ENCODE peak calls at places on chromosomes 6 and 20, in nine cellular contexts. J is cerebellum; F is left lung; K is activated naive CD4-positive, alpha-beta T cell; X is neuronal stem cell; Y is memory B cell; B is HS-27A; L is Right ventricle myocardium superior; W is NCI-H1417 treated with DMSO at 0.1 percent for 48 hours. T is an unnamed sample.

GRCh38 chr20:49712918-49713778 is 530 bp downstream of the B4GALT5 start:
- DNase-seq in J (peak), F (peak), K (no peak), X (no peak), Y (peak), B (no peak), L (peak), W (no peak), T (peak)

GRCh38 chr6:158815915-158816314 is 3.3 kb downstream of the EZR start:
- DNase-seq in J (no peak), F (no peak), K (no peak), X (no peak), Y (no peak), B (no peak), L (no peak), W (no peak), T (no peak)

GRCh38 chr6:42349753-42350573 is 101.8 kb downstream of the TRERF1 start:
- DNase-seq in J (no peak), F (no peak), K (no peak), X (no peak), Y (no peak), B (no peak), L (no peak), W (no peak), T (no peak)

GRCh38 chr20:32982617-32983458 is 21.4 kb downstream of the SUN5 start:
- DNase-seq in J (peak), F (no peak), K (no peak), X (no peak), Y (no peak), B (no peak), L (peak), W (no peak), T (peak)

GRCh38 chr6:6195080-6195479 is 125.4 kb downstream of the F13A1 start:
- DNase-seq in J (no peak), F (no peak), K (no peak), X (no peak), Y (no peak), B (no peak), L (no peak), W (no peak), T (no peak)

GRCh38 chr20:4886771-4887527 is 114.4 kb downstream of the SLC23A2 start:
- DNase-seq in J (no peak), F (no peak), K (no peak), X (no peak), Y (no peak), B (no peak), L (no peak), W (no peak), T (no peak)

GRCh38 chr6:16694789-16695188 is 66.5 kb downstream of the ATXN1 start:
- DNase-seq in J (no peak), F (no peak), K (no peak), X (no peak), Y (no peak), B (no peak), L (no peak), W (no peak), T (no peak)

GRCh38 chr6:136011475-136011874 is 160.0 kb downstream of the PDE7B start:
- DNase-seq in J (no peak), F (no peak), K (no peak), X (no peak), Y (no peak), B (no peak), L (no peak), W (no peak), T (no peak)

GRCh38 chr6:112501705-112502104 is 154.6 kb downstream of the RFPL4B start:
- DNase-seq in J (no peak), F (peak), K (no peak), X (peak), Y (no peak), B (no peak), L (peak), W (no peak), T (peak)

GRCh38 chr6:134997133-134997841 is 47.4 kb upstream of the ALDH8A1 start:
- DNase-seq in J (no peak), F (no peak), K (no peak), X (no peak), Y (no peak), B (no peak), L (no peak), W (no peak), T (no peak)

GRCh38 chr6:127924440-127924839 is 23.6 kb upstream of the THEMIS start:
- DNase-seq in J (no peak), F (no peak), K (no peak), X (no peak), Y (no peak), B (no peak), L (no peak), W (no peak), T (no peak)

GRCh38 chr20:35146299-35146921 is 726 bp downstream of the EDEM2 start:
- DNase-seq in J (no peak), F (no peak), K (no peak), X (no peak), Y (no peak), B (no peak), L (peak), W (no peak), T (no peak)

GRCh38 chr6:87772597-87773530 is 70.8 kb upstream of the AKIRIN2 start:
- DNase-seq in J (no peak), F (no peak), K (no peak), X (no peak), Y (no peak), B (no peak), L (no peak), W (no peak), T (no peak)

GRCh38 chr20:1782181-1782580 is 113.0 kb upstream of the SIRPA start:
- DNase-seq in J (no peak), F (no peak), K (no peak), X (no peak), Y (no peak), B (no peak), L (no peak), W (no peak), T (no peak)

GRCh38 chr6:24936641-24937317 is 1.0 kb upstream of the RIPOR2 start:
- DNase-seq in J (no peak), F (no peak), K (no peak), X (no peak), Y (peak), B (no peak), L (no peak), W (no peak), T (no peak)

GRCh38 chr6:2850480-2851150 is 9.0 kb upstream of the SERPINB1 start:
- DNase-seq in J (no peak), F (no peak), K (no peak), X (no peak), Y (no peak), B (peak), L (no peak), W (no peak), T (no peak)

GRCh38 chr6:41568585-41569384 is 22.6 kb downstream of the FOXP4 start:
- DNase-seq in J (no peak), F (peak), K (no peak), X (no peak), Y (no peak), B (no peak), L (no peak), W (no peak), T (peak)

GRCh38 chr20:58418949-58419748 is 30.1 kb downstream of the VAPB start:
- DNase-seq in J (no peak), F (no peak), K (no peak), X (no peak), Y (no peak), B (no peak), L (no peak), W (no peak), T (no peak)

GRCh38 chr20:51910202-51911050 is 108.1 kb upstream of the SALL4 start:
- DNase-seq in J (no peak), F (no peak), K (no peak), X (peak), Y (no peak), B (no peak), L (no peak), W (no peak), T (no peak)

GRCh38 chr20:48826064-48826463 is 1.7 kb downstream of the PREX1 start:
- DNase-seq in J (no peak), F (no peak), K (no peak), X (peak), Y (no peak), B (no peak), L (no peak), W (no peak), T (peak)

GRCh38 chr20:46084805-46085792 is 4.7 kb downstream of the NCOA5 start:
- DNase-seq in J (no peak), F (no peak), K (no peak), X (no peak), Y (no peak), B (no peak), L (no peak), W (peak), T (no peak)

GRCh38 chr6:38722037-38722436 is 6.9 kb downstream of the DNAH8 start:
- DNase-seq in J (no peak), F (no peak), K (no peak), X (no peak), Y (no peak), B (no peak), L (no peak), W (no peak), T (no peak)

GRCh38 chr20:8057871-8058270 is 38.3 kb upstream of the TMX4 start:
- DNase-seq in J (no peak), F (no peak), K (no peak), X (no peak), Y (no peak), B (no peak), L (no peak), W (no peak), T (no peak)

GRCh38 chr6:118810420-118811027 is 83.4 kb upstream of the ASF1A start:
- DNase-seq in J (no peak), F (peak), K (no peak), X (no peak), Y (peak), B (no peak), L (no peak), W (no peak), T (no peak)

GRCh38 chr6:16391451-16391912 is 153.1 kb downstream of the GMPR start:
- DNase-seq in J (no peak), F (no peak), K (no peak), X (no peak), Y (no peak), B (no peak), L (no peak), W (no peak), T (no peak)

GRCh38 chr6:126147416-126147815 is 161.1 kb downstream of the TRMT11 start:
- DNase-seq in J (no peak), F (no peak), K (no peak), X (no peak), Y (no peak), B (no peak), L (no peak), W (no peak), T (no peak)

GRCh38 chr20:62929051-62929538 is 2.8 kb upstream of the DIDO1 start:
- DNase-seq in J (peak), F (peak), K (no peak), X (no peak), Y (no peak), B (no peak), L (peak), W (no peak), T (no peak)

GRCh38 chr6:18432180-18432579 is 45.0 kb downstream of the RNF144B start:
- DNase-seq in J (no peak), F (no peak), K (no peak), X (no peak), Y (no peak), B (no peak), L (no peak), W (no peak), T (no peak)

GRCh38 chr20:22810626-22811559 is 224.2 kb upstream of the SSTR4 start:
- DNase-seq in J (no peak), F (no peak), K (no peak), X (peak), Y (no peak), B (no peak), L (no peak), W (no peak), T (peak)

GRCh38 chr6:20826378-20826777 is 292.1 kb downstream of the CDKAL1 start:
- DNase-seq in J (no peak), F (no peak), K (no peak), X (no peak), Y (no peak), B (no peak), L (no peak), W (no peak), T (no peak)

GRCh38 chr6:56951049-56951816 is 3.7 kb upstream of the BEND6 start:
- DNase-seq in J (no peak), F (no peak), K (no peak), X (no peak), Y (no peak), B (no peak), L (no peak), W (no peak), T (no peak)